ENCODE peak calls at places on chromosomes 2 and 18, in seven cellular contexts. T is K562, K is upper lobe of left lung, O is A549, X is tibial nerve, S is GM12878, Q is transverse colon. D is an unnamed sample.
A peak's percentile ranks its signal among the peaks of the same experiment; 100 is the strongest.

GRCh38 chr18:51498085-51498855 is 300.8 kb upstream of the MEX3C start:
- DNase-seq in T (no peak), K (no peak), O (no peak), X (no peak), S (no peak), Q (no peak), D (no peak)

GRCh38 chr2:39938035-39938835 is 159.2 kb upstream of the THUMPD2 start:
- DNase-seq in T (no peak), K (no peak), O (no peak), X (no peak), S (no peak), Q (no peak), D (no peak)

GRCh38 chr2:205730701-205731271 is 48.5 kb downstream of the NRP2 start:
- DNase-seq in T (no peak), K (no peak), O (no peak), X (no peak), S (no peak), Q (no peak), D (no peak)

GRCh38 chr2:19124135-19124534 is 234.3 kb downstream of the OSR1 start:
- DNase-seq in T (no peak), K (no peak), O (peak; percentile 42), X (no peak), S (no peak), Q (no peak), D (no peak)

GRCh38 chr2:47360937-47361336 is 42.0 kb upstream of the MSH2 start:
- DNase-seq in T (peak; percentile 18), K (no peak), O (peak; percentile 79), X (no peak), S (no peak), Q (peak; percentile 62), D (no peak)

GRCh38 chr2:233668605-233669260 is 3.0 kb upstream of the UGT1A9 start:
- DNase-seq in T (no peak), K (no peak), O (peak; percentile 82), X (no peak), S (no peak), Q (no peak), D (no peak)

GRCh38 chr18:34710430-34711386 is 610 bp downstream of the DTNA start:
- DNase-seq in T (no peak), K (no peak), O (no peak), X (no peak), S (no peak), Q (no peak), D (no peak)

GRCh38 chr2:204776781-204777559 is 231.7 kb downstream of the PARD3B start:
- DNase-seq in T (no peak), K (no peak), O (no peak), X (no peak), S (no peak), Q (no peak), D (no peak)

GRCh38 chr2:113078350-113078839 is 10.6 kb downstream of the IL1F10 start:
- DNase-seq in T (no peak), K (peak; percentile 60), O (peak; percentile 16), X (no peak), S (no peak), Q (no peak), D (peak; percentile 52)

GRCh38 chr18:35703043-35703688 is 121.6 kb downstream of the GALNT1 start:
- DNase-seq in T (no peak), K (no peak), O (peak; percentile 10), X (no peak), S (no peak), Q (no peak), D (no peak)

DNA sequence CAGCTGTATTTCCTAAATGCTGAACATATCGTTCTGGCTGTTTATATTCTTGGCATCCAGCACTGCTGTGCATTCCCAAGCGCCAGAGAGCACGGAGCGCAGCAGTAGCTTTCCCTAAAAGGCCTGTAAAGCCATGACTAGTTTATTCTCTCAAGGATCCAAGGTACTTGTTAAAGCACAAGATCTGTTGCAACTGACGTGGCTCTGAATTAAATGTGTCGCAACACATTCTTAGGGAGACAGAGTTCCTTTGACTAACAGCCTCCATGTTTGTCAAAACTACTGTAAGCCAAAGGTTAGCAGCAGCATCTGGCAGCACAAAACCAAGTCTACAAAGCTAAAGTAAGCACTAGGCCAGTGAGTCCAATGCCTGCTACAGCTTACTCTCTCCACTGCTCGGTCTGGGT is 188.6 kb upstream of the FN1 start:
- DNase-seq in T (no peak), K (peak; percentile 77), O (peak; percentile 56), X (peak; percentile 64), S (no peak), Q (peak; percentile 29), D (no peak)
- TF ChIP-seq EP300 in T (no peak), K (no peak), O (no peak), X (peak; percentile 12), S (no peak), Q (peak; percentile 95), D (peak; percentile 88)

GRCh38 chr2:134446431-134447091 is 192.7 kb downstream of the MGAT5 start:
- DNase-seq in T (no peak), K (no peak), O (no peak), X (no peak), S (no peak), Q (no peak), D (no peak)
- H3K27ac ChIP-seq in T (no peak overlapping the region), K (no peak overlapping the region), O (no peak overlapping the region), X (no peak overlapping the region), S (no peak overlapping the region), Q (no peak overlapping the region), D (no peak overlapping the region)

GRCh38 chr2:57878573-57878910 is 168.1 kb upstream of the VRK2 start:
- DNase-seq in T (no peak), K (no peak), O (no peak), X (no peak), S (no peak), Q (no peak), D (no peak)

GRCh38 chr2:57876313-57876712 is 170.3 kb upstream of the VRK2 start:
- DNase-seq in T (no peak), K (no peak), O (no peak), X (no peak), S (no peak), Q (no peak), D (no peak)

GRCh38 chr2:57880967-57881366 is 165.6 kb upstream of the VRK2 start:
- DNase-seq in T (no peak), K (no peak), O (no peak), X (no peak), S (no peak), Q (no peak), D (no peak)

GRCh38 chr2:57880446-57880845 is 166.2 kb upstream of the VRK2 start:
- DNase-seq in T (no peak), K (no peak), O (no peak), X (no peak), S (no peak), Q (no peak), D (no peak)

DNA sequence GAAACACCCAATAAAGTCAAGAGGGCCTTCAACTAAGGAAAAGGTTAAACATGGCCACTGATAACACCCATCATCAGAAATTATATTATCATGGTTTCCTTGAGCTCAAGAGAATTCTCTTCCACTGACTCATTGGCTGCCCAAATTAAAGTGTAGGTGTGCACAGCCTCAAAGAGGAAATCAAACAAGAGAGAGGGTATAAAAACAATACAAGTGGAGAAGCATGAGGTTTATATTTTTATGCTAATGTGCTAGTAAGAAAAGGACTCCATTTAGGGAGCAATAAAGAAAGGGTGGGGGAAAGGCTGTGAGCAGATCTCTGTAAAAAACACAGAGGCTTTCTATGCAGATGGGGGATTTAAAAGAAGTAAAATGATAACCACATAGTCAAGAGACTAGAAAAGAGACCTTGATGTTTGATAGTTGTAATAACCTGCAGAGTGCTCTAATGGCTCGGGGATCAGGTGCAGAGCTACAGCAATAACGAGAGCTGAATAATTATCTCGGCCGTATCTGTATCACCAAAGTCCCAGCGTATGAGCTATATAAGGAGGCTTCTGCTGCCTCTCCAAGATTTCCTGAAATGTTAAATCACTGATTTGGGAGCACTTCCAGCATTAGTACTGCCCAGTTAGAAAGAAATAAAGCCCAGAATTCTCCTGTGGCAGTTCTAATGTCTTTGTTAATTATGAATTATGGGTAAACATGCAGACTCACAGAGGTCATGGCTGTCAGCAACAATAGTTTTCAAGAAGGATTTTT is 168.6 kb upstream of the VRK2 start:
- DNase-seq in T (no peak), K (no peak), O (no peak), X (no peak), S (no peak), Q (no peak), D (no peak)
- TF ChIP-seq EP300 in T (no peak), K (no peak), O (no peak), X (no peak), S (no peak), Q (no peak), D (no peak)

GRCh38 chr2:55864351-55865084 is 59.1 kb downstream of the EFEMP1 start:
- DNase-seq in T (no peak), K (no peak), O (no peak), X (no peak), S (no peak), Q (no peak), D (no peak)
- H3K27ac ChIP-seq in T (no peak overlapping the region), K (no peak overlapping the region), O (peak overlapping the region; percentile 90), X (no peak overlapping the region), S (no peak overlapping the region), Q (no peak overlapping the region), D (peak overlapping the region; percentile 10)

GRCh38 chr2:42064417-42064942 is 16.7 kb downstream of the PKDCC start:
- DNase-seq in T (no peak), K (no peak), O (peak; percentile 72), X (no peak), S (no peak), Q (peak; percentile 54), D (no peak)
- TF ChIP-seq EP300 in T (no peak), K (peak; percentile 85), O (no peak), X (no peak), S (no peak), Q (peak; percentile 67), D (peak; percentile 54)

DNA sequence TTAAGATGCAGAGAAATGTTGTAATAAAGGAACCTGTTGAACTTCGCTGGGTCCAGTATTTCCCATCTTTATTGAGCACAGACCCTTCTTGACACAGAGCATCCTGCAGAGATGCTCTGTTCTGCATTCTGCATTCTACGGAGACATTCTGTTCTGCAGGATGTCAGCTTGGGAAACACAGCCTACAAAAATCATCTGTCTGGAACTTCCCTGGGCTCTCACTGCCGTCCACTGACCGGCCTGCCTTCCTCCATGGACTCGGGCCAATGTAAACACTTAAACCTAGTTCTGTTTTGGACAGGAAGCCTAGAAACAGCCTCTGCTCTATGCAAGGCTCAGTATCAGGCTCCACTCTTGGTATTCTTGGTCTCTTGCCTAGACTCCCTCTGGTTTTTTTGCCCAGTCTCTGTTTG is 90.0 kb upstream of the PPP1CB start:
- DNase-seq in T (no peak), K (peak; percentile 76), O (peak; percentile 52), X (peak; percentile 65), S (no peak), Q (peak; percentile 75), D (peak; percentile 80)
- H3K27ac ChIP-seq in T (no peak overlapping the region), K (peak overlapping the region; percentile 81), O (peak overlapping the region; percentile 40), X (peak overlapping the region; percentile 9), S (no peak overlapping the region), Q (peak overlapping the region; percentile 89), D (peak overlapping the region; percentile 88)

DNA sequence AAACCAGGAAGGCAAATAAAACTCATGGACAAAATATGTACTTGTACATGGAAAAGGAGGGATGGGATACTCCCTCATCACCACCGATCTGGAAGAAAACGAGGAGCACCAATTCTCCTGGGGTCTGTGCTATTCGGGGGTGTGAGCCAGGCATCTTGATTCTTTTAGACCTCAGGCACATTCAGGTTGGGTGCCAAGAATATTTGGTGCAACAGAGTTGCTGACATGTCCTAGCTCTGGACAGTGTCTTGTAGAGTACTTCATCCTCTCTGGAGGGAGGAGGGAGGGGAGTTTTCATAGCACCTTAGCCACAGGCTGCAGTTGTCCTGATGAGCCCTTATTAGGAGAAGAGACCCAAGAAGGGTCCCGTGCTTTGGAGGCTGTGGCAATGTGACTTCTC is 163.1 kb downstream of the PRKCE start:
- DNase-seq in T (no peak), K (no peak), O (no peak), X (peak; percentile 41), S (no peak), Q (no peak), D (no peak)
- TF ChIP-seq EP300 in T (no peak), K (no peak), O (no peak), X (no peak), S (no peak), Q (peak; percentile 46), D (no peak)